ENCODE peak calls at places on chromosomes 2 and 18, in six cellular contexts. One of them, this sample, is unnamed.

GRCh38 chr2:161898633-161899032 is 175.4 kb downstream of the DPP4 start:
- DNase-seq in mesothelial cell of epicardium: no peak
- DNase-seq in cardiac fibroblast: no peak
- DNase-seq in stomach: no peak
- DNase-seq in GM20000: no peak
- DNase-seq in fibroblast of lung: no peak
- DNase-seq in this sample: no peak

GRCh38 chr2:157470321-157470720 is 26.4 kb upstream of the CYTIP start:
- DNase-seq in fibroblast of lung: no peak
- DNase-seq in cardiac fibroblast: no peak
- DNase-seq in GM20000: peak; percentile 42
- DNase-seq in stomach: no peak
- DNase-seq in mesothelial cell of epicardium: no peak
- DNase-seq in this sample: peak; percentile 37

GRCh38 chr2:220835563-220835962 is 736.5 kb downstream of the EPHA4 start:
- DNase-seq in mesothelial cell of epicardium: no peak
- DNase-seq in cardiac fibroblast: peak; percentile 28
- DNase-seq in fibroblast of lung: peak; percentile 46
- DNase-seq in stomach: no peak
- DNase-seq in GM20000: no peak
- DNase-seq in this sample: no peak

GRCh38 chr2:186349508-186349907 is 136.6 kb upstream of the ZC3H15 start:
- DNase-seq in mesothelial cell of epicardium: no peak
- DNase-seq in stomach: no peak
- DNase-seq in cardiac fibroblast: peak; percentile 94
- DNase-seq in GM20000: no peak
- DNase-seq in fibroblast of lung: peak; percentile 95
- DNase-seq in this sample: no peak

GRCh38 chr2:128489580-128490273 is 171.1 kb upstream of the HS6ST1 start:
- DNase-seq in stomach: peak; percentile 25
- DNase-seq in cardiac fibroblast: no peak
- DNase-seq in mesothelial cell of epicardium: no peak
- DNase-seq in fibroblast of lung: no peak
- DNase-seq in GM20000: no peak
- DNase-seq in this sample: no peak

GRCh38 chr2:202377308-202377736 is 1.2 kb downstream of the BMPR2 start:
- DNase-seq in mesothelial cell of epicardium: peak; percentile 39
- DNase-seq in cardiac fibroblast: peak; percentile 47
- DNase-seq in fibroblast of lung: no peak
- DNase-seq in stomach: peak; percentile 45
- DNase-seq in GM20000: peak; percentile 29
- DNase-seq in this sample: no peak

GRCh38 chr2:102001767-102002142 is 10.0 kb downstream of the IL1R2 start:
- DNase-seq in stomach: no peak
- DNase-seq in GM20000: no peak
- DNase-seq in mesothelial cell of epicardium: no peak
- DNase-seq in cardiac fibroblast: no peak
- DNase-seq in fibroblast of lung: no peak
- DNase-seq in this sample: no peak

GRCh38 chr18:59660398-59660797 is 36.8 kb downstream of the CCBE1 start:
- DNase-seq in cardiac fibroblast: no peak
- DNase-seq in GM20000: no peak
- DNase-seq in mesothelial cell of epicardium: no peak
- DNase-seq in fibroblast of lung: peak; percentile 36
- DNase-seq in stomach: no peak
- DNase-seq in this sample: no peak

GRCh38 chr2:124024491-124025348 is at the start of gene CNTNAP5:
- DNase-seq in stomach: peak; percentile 46
- DNase-seq in mesothelial cell of epicardium: peak; percentile 86
- DNase-seq in GM20000: peak; percentile 36
- DNase-seq in fibroblast of lung: peak; percentile 17
- DNase-seq in cardiac fibroblast: peak; percentile 52
- DNase-seq in this sample: peak; percentile 68

GRCh38 chr2:211347328-211347727 is 790.9 kb downstream of the CPS1 start:
- DNase-seq in stomach: no peak
- DNase-seq in fibroblast of lung: no peak
- DNase-seq in cardiac fibroblast: peak; percentile 8
- DNase-seq in GM20000: no peak
- DNase-seq in mesothelial cell of epicardium: no peak
- DNase-seq in this sample: no peak

DNA sequence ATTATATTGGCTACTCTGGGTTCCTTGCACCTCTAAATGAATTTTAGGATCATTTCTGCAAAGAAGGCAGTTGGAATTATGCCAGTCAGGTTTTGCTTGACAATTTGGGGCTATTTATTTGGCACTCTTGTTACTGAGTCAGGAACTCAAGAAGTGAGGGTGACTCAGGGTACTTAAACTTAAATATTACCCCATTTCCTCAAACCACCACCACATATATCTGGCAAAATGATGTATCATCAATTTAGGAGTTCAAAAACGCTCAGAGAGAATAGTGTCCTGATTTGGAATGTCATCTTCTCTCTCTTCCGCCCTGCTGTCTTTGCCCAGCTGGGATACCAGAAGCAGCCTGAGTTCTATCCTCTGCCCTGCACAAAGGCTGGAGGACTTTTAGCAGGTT is 2.4 kb upstream of the THNSL2 start:
- DNase-seq in stomach: no peak
- DNase-seq in cardiac fibroblast: no peak
- DNase-seq in fibroblast of lung: no peak
- DNase-seq in mesothelial cell of epicardium: no peak
- DNase-seq in GM20000: no peak
- DNase-seq in this sample: no peak
- TF ChIP-seq CTCF in stomach: no peak
- TF ChIP-seq CTCF in cardiac fibroblast: no peak
- TF ChIP-seq CTCF in fibroblast of lung: no peak
- TF ChIP-seq CTCF in mesothelial cell of epicardium: no peak
- TF ChIP-seq CTCF in GM20000: no peak
- TF ChIP-seq CTCF in this sample: no peak

GRCh38 chr2:14540003-14540402 is 92.5 kb upstream of the LRATD1 start:
- DNase-seq in GM20000: no peak
- DNase-seq in stomach: no peak
- DNase-seq in fibroblast of lung: peak; percentile 58
- DNase-seq in mesothelial cell of epicardium: no peak
- DNase-seq in cardiac fibroblast: peak; percentile 17
- DNase-seq in this sample: no peak
- TF ChIP-seq CTCF in GM20000: no peak
- TF ChIP-seq CTCF in stomach: no peak
- TF ChIP-seq CTCF in fibroblast of lung: no peak
- TF ChIP-seq CTCF in mesothelial cell of epicardium: no peak
- TF ChIP-seq CTCF in cardiac fibroblast: no peak
- TF ChIP-seq CTCF in this sample: no peak

DNA sequence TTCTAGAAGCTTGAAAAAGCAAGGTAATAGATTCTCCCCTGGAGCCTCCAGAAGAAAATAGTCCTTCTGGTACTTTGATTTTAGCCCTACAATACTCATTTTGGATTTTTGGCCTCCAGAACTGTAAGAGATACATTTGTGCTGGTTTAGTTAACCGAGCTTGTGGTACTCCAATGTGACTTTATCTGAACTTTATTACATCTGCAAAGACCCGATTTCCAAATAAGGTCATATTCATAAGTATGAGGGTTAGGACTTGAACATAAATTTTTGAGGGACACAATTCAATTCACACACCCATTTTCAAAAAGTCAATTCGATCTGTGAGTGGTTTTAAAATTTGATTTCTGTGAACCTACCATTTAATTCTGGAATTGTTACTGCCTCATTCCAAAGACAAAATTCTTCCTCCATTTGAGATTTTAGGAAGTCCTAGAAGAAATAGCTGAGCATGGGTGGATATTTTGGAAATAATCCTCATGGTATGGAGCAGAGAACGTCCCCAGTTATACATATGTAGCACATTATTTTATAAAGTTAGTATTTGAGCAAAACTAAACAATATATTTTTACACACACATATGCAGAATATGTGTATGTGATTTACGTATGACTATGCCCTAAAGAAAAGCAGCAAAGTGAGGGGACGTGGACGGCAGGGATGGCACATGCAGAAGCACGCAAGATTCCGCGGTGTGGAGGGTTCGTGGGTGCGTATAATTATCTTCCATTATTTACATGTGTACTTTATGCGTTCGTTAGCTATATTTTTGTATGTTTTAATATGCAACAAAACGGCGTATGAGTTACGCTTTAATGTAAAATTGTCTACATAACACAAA is 905 bp upstream of the NUP35 start:
- DNase-seq in stomach: no peak
- DNase-seq in fibroblast of lung: no peak
- DNase-seq in cardiac fibroblast: peak; percentile 4
- DNase-seq in GM20000: no peak
- DNase-seq in mesothelial cell of epicardium: no peak
- DNase-seq in this sample: no peak
- TF ChIP-seq CTCF in stomach: no peak
- TF ChIP-seq CTCF in fibroblast of lung: no peak
- TF ChIP-seq CTCF in cardiac fibroblast: no peak
- TF ChIP-seq CTCF in GM20000: no peak
- TF ChIP-seq CTCF in mesothelial cell of epicardium: no peak
- TF ChIP-seq CTCF in this sample: no peak

DNA sequence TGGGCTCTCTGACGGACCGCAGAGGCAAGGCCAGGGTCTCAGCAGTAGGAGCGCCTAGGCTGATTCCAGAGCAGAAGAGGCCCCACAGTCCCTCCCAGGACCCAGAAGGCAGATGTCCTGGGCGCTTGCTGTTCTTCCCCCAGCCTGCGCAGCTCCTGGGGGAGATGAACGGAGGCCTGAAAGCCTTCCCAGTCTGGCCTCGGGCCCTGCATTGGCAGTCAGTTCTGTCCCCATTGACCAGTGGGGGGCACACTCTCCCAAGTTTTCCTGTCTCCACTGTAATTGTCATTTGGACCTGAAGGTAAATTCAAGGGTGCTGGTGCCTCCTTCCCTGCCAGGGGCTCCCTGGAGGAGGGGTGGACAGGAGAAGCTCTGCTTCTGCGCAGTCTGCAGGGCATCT is 345.7 kb downstream of the CYP26B1 start:
- DNase-seq in GM20000: no peak
- DNase-seq in fibroblast of lung: peak; percentile 50
- DNase-seq in stomach: no peak
- DNase-seq in cardiac fibroblast: peak; percentile 81
- DNase-seq in mesothelial cell of epicardium: peak; percentile 67
- DNase-seq in this sample: no peak
- TF ChIP-seq CTCF in GM20000: peak; percentile 14
- TF ChIP-seq CTCF in fibroblast of lung: peak; percentile 56
- TF ChIP-seq CTCF in stomach: no peak
- TF ChIP-seq CTCF in cardiac fibroblast: peak; percentile 77
- TF ChIP-seq CTCF in mesothelial cell of epicardium: no peak
- TF ChIP-seq CTCF in this sample: peak; percentile 16

GRCh38 chr2:14706201-14706600 is 73.7 kb downstream of the LRATD1 start:
- DNase-seq in GM20000: no peak
- DNase-seq in stomach: no peak
- DNase-seq in fibroblast of lung: no peak
- DNase-seq in cardiac fibroblast: no peak
- DNase-seq in mesothelial cell of epicardium: no peak
- DNase-seq in this sample: no peak
- TF ChIP-seq CTCF in GM20000: no peak
- TF ChIP-seq CTCF in stomach: no peak
- TF ChIP-seq CTCF in fibroblast of lung: no peak
- TF ChIP-seq CTCF in cardiac fibroblast: no peak
- TF ChIP-seq CTCF in mesothelial cell of epicardium: no peak
- TF ChIP-seq CTCF in this sample: no peak

DNA sequence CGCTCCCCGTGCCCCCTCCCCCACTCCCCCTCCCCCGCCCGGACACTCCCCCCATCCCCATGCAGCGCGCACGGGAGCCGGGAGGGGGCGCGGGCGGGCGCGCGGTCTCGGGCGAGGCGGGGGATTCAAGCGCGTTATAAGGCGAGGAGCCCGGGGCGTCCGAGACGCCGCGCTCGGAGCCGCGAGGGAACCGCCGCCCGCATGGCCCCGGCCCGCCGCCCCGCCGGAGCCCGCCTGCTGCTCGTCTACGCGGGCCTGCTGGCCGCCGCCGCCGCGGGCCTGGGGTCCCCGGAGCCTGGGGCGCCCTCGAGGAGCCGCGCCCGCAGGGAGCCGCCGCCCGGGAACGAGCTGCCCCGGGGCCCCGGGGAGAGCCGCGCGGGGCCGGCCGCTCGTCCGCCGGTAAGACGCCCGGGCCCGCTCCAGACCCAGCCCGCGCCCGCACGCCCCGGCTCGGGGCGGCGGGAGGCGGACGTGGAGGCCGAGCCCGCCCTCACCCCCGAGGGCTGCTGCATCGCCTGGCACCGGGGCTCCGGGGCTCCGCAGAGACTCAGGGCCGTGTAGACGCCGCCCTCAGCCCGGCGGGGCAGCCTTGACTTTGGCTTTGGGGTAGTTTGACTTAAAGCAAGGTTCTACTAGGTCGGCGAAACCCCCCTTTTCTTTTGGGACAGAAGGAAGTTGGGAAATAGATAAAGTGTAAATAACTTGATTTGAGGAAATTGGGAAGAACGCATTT is at the start of gene ERFE:
- DNase-seq in stomach: no peak
- DNase-seq in mesothelial cell of epicardium: peak; percentile 71
- DNase-seq in GM20000: peak; percentile 85
- DNase-seq in cardiac fibroblast: peak; percentile 46
- DNase-seq in fibroblast of lung: peak; percentile 34
- DNase-seq in this sample: peak; percentile 85
- TF ChIP-seq CTCF in stomach: no peak
- TF ChIP-seq CTCF in mesothelial cell of epicardium: peak; percentile 57
- TF ChIP-seq CTCF in GM20000: no peak
- TF ChIP-seq CTCF in cardiac fibroblast: peak; percentile 18
- TF ChIP-seq CTCF in fibroblast of lung: peak; percentile 16
- TF ChIP-seq CTCF in this sample: peak; percentile 43

GRCh38 chr2:17571681-17572080 is 31.2 kb downstream of the VSNL1 start:
- DNase-seq in cardiac fibroblast: no peak
- DNase-seq in mesothelial cell of epicardium: no peak
- DNase-seq in GM20000: no peak
- DNase-seq in fibroblast of lung: peak; percentile 18
- DNase-seq in stomach: no peak
- DNase-seq in this sample: no peak

GRCh38 chr2:17574406-17575073 is 34.0 kb downstream of the VSNL1 start:
- DNase-seq in GM20000: no peak
- DNase-seq in cardiac fibroblast: no peak
- DNase-seq in fibroblast of lung: no peak
- DNase-seq in mesothelial cell of epicardium: no peak
- DNase-seq in stomach: no peak
- DNase-seq in this sample: no peak

GRCh38 chr2:17576802-17577201 is 36.3 kb downstream of the VSNL1 start:
- DNase-seq in fibroblast of lung: no peak
- DNase-seq in GM20000: no peak
- DNase-seq in mesothelial cell of epicardium: no peak
- DNase-seq in cardiac fibroblast: no peak
- DNase-seq in stomach: no peak
- DNase-seq in this sample: no peak

GRCh38 chr2:17573806-17574175 is 33.3 kb downstream of the VSNL1 start:
- DNase-seq in stomach: no peak
- DNase-seq in fibroblast of lung: peak; percentile 9
- DNase-seq in GM20000: no peak
- DNase-seq in cardiac fibroblast: no peak
- DNase-seq in mesothelial cell of epicardium: no peak
- DNase-seq in this sample: no peak

GRCh38 chr2:17573085-17573805 is 32.7 kb downstream of the VSNL1 start:
- DNase-seq in fibroblast of lung: peak; percentile 60
- DNase-seq in GM20000: peak; percentile 12
- DNase-seq in cardiac fibroblast: peak; percentile 25
- DNase-seq in mesothelial cell of epicardium: no peak
- DNase-seq in stomach: no peak
- DNase-seq in this sample: peak; percentile 25
- TF ChIP-seq CTCF in fibroblast of lung: peak; percentile 43
- TF ChIP-seq CTCF in GM20000: no peak
- TF ChIP-seq CTCF in cardiac fibroblast: no peak
- TF ChIP-seq CTCF in mesothelial cell of epicardium: no peak
- TF ChIP-seq CTCF in stomach: no peak
- TF ChIP-seq CTCF in this sample: peak; percentile 31

This sample was measured in GM13977.